ENCODE peak calls at places on chromosomes 6 and 20, in five cellular contexts. Q is A549, U is K562, H is endothelial cell of umbilical vein, G is HepG2. F is an unnamed sample.

GRCh38 chr6:85670573-85670972 is 27.9 kb upstream of the SYNCRIP start:
- DNase-seq in Q (no peak), U (no peak), H (peak), G (no peak), F (peak)

GRCh38 chr6:106318061-106318460 is 7.5 kb downstream of the ATG5 start:
- DNase-seq in Q (no peak), U (peak), H (no peak), G (no peak), F (no peak)

GRCh38 chr6:85113934-85114582 is 335.8 kb upstream of the NT5E start:
- DNase-seq in Q (no peak), U (no peak), H (no peak), G (no peak), F (no peak)

GRCh38 chr6:21767891-21768659 is 174.5 kb downstream of the SOX4 start:
- DNase-seq in Q (no peak), U (no peak), H (peak), G (no peak), F (no peak)

GRCh38 chr6:87001494-87001893 is 64.2 kb downstream of the HTR1E start:
- DNase-seq in Q (no peak), U (no peak), H (no peak), G (no peak), F (no peak)

GRCh38 chr6:74073896-74074295 is 377.9 kb downstream of the CD109 start:
- DNase-seq in Q (no peak), U (no peak), H (no peak), G (no peak), F (no peak)

GRCh38 chr6:168906251-168906845 is 347.3 kb downstream of the THBS2 start:
- DNase-seq in Q (no peak), U (no peak), H (no peak), G (no peak), F (no peak)

GRCh38 chr6:14458669-14459266 is 341.2 kb downstream of the CD83 start:
- DNase-seq in Q (peak), U (peak), H (no peak), G (no peak), F (no peak)

GRCh38 chr6:157823001-157823522 is at the start of gene SNX9:
- DNase-seq in Q (peak), U (peak), H (peak), G (peak), F (peak)

GRCh38 chr20:59940956-59941294 is 736 bp downstream of the FAM217B start:
- DNase-seq in Q (no peak), U (no peak), H (no peak), G (no peak), F (no peak)

GRCh38 chr20:53664121-53664520 is 70.5 kb upstream of the ZNF217 start:
- DNase-seq in Q (no peak), U (no peak), H (no peak), G (no peak), F (no peak)

GRCh38 chr20:46991850-46992639 is 97.4 kb downstream of the EYA2 start:
- DNase-seq in Q (no peak), U (no peak), H (no peak), G (no peak), F (no peak)

GRCh38 chr6:44468835-44469234 is 81.3 kb downstream of the CDC5L start:
- DNase-seq in Q (no peak), U (no peak), H (no peak), G (no peak), F (no peak)

GRCh38 chr6:106082735-106083398 is 3.3 kb upstream of the PRDM1 start:
- DNase-seq in Q (no peak), U (no peak), H (no peak), G (no peak), F (no peak)

GRCh38 chr6:33988121-33989015 is 157.5 kb downstream of the GRM4 start:
- DNase-seq in Q (no peak), U (no peak), H (no peak), G (peak), F (no peak)
- TF ChIP-seq CTCF in Q (no peak), U (no peak), H (no peak), G (peak), F (no peak)

GRCh38 chr6:4347877-4348276 is 212.5 kb upstream of the ECI2 start:
- DNase-seq in Q (no peak), U (no peak), H (no peak), G (no peak), F (no peak)

GRCh38 chr6:4348462-4349112 is 213.2 kb upstream of the ECI2 start:
- DNase-seq in Q (no peak), U (no peak), H (no peak), G (no peak), F (no peak)

GRCh38 chr6:4345543-4345942 is 210.2 kb upstream of the ECI2 start:
- DNase-seq in Q (no peak), U (no peak), H (no peak), G (no peak), F (no peak)

GRCh38 chr6:4344317-4344899 is 209.0 kb upstream of the ECI2 start:
- DNase-seq in Q (no peak), U (no peak), H (no peak), G (no peak), F (peak)

GRCh38 chr6:4346659-4347333 is 211.4 kb upstream of the ECI2 start:
- DNase-seq in Q (no peak), U (no peak), H (no peak), G (no peak), F (no peak)
- H3K4me3 ChIP-seq in Q (no peak), U (no peak), H (no peak), G (no peak), F (no peak)

DNA sequence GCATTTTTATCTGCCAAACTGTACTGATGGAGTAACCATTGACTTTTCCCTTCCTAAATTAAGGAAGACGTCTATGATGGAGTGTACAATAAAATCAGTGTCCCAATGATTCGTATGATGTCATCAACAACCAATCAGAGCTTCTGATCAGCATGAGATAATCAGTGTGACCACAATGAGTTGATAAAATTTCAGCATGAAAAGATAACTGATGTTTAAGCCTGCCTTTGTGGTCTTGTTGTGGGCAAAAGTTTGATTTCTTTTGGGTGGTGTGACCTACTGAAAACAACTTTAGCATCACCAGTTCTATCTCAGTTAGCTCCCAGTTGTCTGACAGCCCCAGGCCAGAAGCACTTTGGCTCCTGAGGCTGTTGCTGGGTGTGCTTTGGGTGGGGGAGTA is 3.3 kb downstream of the PCIF1 start:
- DNase-seq in Q (no peak), U (no peak), H (no peak), G (no peak), F (no peak)
- TF ChIP-seq MYC in Q (no peak), U (no peak), H (no peak), G (no peak), F (no peak)

GRCh38 chr20:31738729-31739549 is at the start of gene TPX2:
- DNase-seq in Q (peak), U (peak), H (peak), G (peak), F (peak)
- TF ChIP-seq CTCF in Q (no peak), U (peak), H (no peak), G (peak), F (no peak)

GRCh38 chr20:44648579-44648978 is 2.9 kb downstream of the ADA start:
- DNase-seq in Q (no peak), U (no peak), H (no peak), G (peak), F (peak)
- H3K4me3 ChIP-seq in Q (no peak), U (no peak), H (no peak), G (no peak), F (no peak)

GRCh38 chr6:52512199-52512598 is 64.7 kb downstream of the TRAM2 start:
- DNase-seq in Q (peak), U (peak), H (peak), G (no peak), F (no peak)
- TF ChIP-seq MYC in Q (no peak), U (no peak), H (no peak), G (no peak), F (no peak)

GRCh38 chr6:150600302-150601017 is 775 bp downstream of the PLEKHG1 start:
- DNase-seq in Q (peak), U (peak), H (peak), G (peak), F (peak)
- TF ChIP-seq CTCF in Q (no peak), U (peak), H (peak), G (peak), F (no peak)

GRCh38 chr6:10740061-10740460 is 7.5 kb upstream of the TMEM14B start:
- DNase-seq in Q (no peak), U (no peak), H (no peak), G (no peak), F (no peak)
- H3K4me3 ChIP-seq in Q (no peak), U (no peak), H (no peak), G (no peak), F (no peak)